ENCODE peak calls at places on chromosomes 2 and 18, in six cellular contexts. W, D, P, I, N and E are unnamed samples.

GRCh38 chr2:119756837-119757236 is 2.9 kb upstream of the PTPN4 start:
- DNase-seq in P (peak), D (peak), W (peak), N (no peak), I (peak), E (no peak)

GRCh38 chr2:8676191-8676914 is 5.5 kb upstream of the ID2 start:
- DNase-seq in P (peak), I (peak), W (peak), N (peak), D (peak), E (peak)

GRCh38 chr18:48138660-48139426 is 208.4 kb upstream of the SMAD2 start:
- DNase-seq in P (no peak), D (no peak), I (no peak), W (no peak), N (no peak), E (no peak)

GRCh38 chr2:113784823-113785744 is 28.6 kb upstream of the SLC35F5 start:
- DNase-seq in I (no peak), N (no peak), D (no peak), P (peak), W (no peak), E (no peak)

GRCh38 chr18:57666818-57667497 is 45.3 kb upstream of the NARS1 start:
- DNase-seq in N (peak), P (peak), D (no peak), W (no peak), I (no peak), E (no peak)

GRCh38 chr18:25223211-25223610 is 128.8 kb downstream of the ZNF521 start:
- DNase-seq in W (peak), N (no peak), D (no peak), I (no peak), P (no peak), E (no peak)

GRCh38 chr2:95379616-95379925 is 22.9 kb upstream of the FAHD2A start:
- DNase-seq in N (peak), I (no peak), W (no peak), D (no peak), P (no peak), E (no peak)

GRCh38 chr2:156196031-156196430 is 136.5 kb downstream of the NR4A2 start:
- DNase-seq in I (no peak), D (no peak), W (no peak), N (no peak), P (no peak), E (no peak)

GRCh38 chr18:31701752-31702151 is 17.4 kb upstream of the B4GALT6 start:
- DNase-seq in D (no peak), N (no peak), I (no peak), P (no peak), W (no peak), E (no peak)

GRCh38 chr2:230327418-230328154 is 593 bp downstream of the SP140L start:
- DNase-seq in D (no peak), P (no peak), W (no peak), N (no peak), I (peak), E (no peak)

GRCh38 chr2:69837533-69837932 is 8.1 kb downstream of the GMCL1 start:
- DNase-seq in D (no peak), I (no peak), P (no peak), N (no peak), W (no peak), E (no peak)

GRCh38 chr2:111946294-111947114 is 48.1 kb downstream of the MERTK start:
- DNase-seq in D (no peak), N (no peak), W (no peak), P (peak), I (peak), E (no peak)

GRCh38 chr18:8831531-8831930 is 126.2 kb downstream of the MTCL1 start:
- DNase-seq in D (no peak), I (no peak), N (no peak), P (no peak), W (no peak), E (no peak)

GRCh38 chr2:127680706-127681287 is 5.5 kb upstream of the LIMS2 start:
- DNase-seq in W (no peak), I (no peak), N (no peak), D (no peak), P (no peak), E (no peak)

GRCh38 chr2:171480908-171481307 is 41.4 kb upstream of the CYBRD1 start:
- DNase-seq in P (no peak), I (no peak), D (no peak), W (no peak), N (no peak), E (no peak)

GRCh38 chr2:187078297-187078696 is 229.3 kb upstream of the ZSWIM2 start:
- DNase-seq in W (no peak), I (no peak), P (no peak), N (no peak), D (no peak), E (no peak)

GRCh38 chr2:21486445-21486844 is 362.7 kb downstream of the TDRD15 start:
- DNase-seq in D (no peak), W (no peak), N (no peak), P (no peak), I (no peak), E (no peak)

GRCh38 chr18:54357082-54357659 is 487 bp downstream of the STARD6 start:
- DNase-seq in W (no peak), N (no peak), I (peak), P (no peak), D (no peak), E (peak)

DNA sequence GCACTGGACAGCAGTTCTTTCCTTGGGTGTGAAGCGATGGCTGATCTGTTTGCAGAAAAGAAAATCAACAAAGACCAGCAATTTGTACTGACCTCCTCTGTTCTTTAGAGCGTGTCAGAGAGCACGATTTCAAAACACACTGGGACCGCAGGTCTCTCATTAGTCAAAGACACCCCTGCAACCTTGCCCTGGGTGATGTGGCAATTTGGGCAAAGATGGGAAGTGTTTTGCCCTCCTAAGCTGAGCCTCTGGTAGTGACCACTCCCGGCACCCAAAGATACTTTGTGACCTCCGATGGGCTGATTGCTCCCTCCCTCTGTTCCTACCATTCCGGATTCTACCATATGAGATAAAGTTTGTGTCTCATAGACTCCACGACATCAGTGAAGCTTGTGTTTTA is 18.2 kb upstream of the CLIP4 start:
- DNase-seq in I (no peak), N (no peak), D (no peak), P (no peak), W (no peak), E (no peak)
- TF ChIP-seq CTCF in I (no peak), N (no peak), D (no peak), P (no peak), W (no peak), E (no peak)

DNA sequence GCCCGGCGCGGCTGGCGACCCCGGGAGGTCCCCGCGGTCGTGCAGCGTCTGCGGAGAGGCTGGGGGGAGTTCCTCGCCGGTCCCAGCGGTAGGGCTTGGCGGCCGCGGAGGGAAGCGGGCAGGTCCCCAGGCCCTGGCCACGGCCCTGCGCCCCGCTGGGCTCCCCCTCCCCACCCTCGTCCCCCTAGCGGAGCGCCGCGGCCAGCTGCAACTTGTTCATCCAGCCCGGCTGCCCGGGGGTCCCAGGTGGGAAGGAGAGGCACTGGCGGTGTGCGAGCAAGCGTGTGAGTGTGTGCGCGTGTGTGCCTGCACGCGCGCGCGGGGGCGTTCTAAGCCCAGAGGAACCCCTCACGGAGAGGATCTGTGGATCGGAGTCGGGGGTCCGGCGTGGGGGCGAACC is 1.3 kb downstream of the PTPRM start:
- DNase-seq in I (peak), D (peak), W (peak), N (no peak), P (peak), E (no peak)
- TF ChIP-seq CTCF in I (no peak), D (peak), W (no peak), N (no peak), P (peak), E (peak)

DNA sequence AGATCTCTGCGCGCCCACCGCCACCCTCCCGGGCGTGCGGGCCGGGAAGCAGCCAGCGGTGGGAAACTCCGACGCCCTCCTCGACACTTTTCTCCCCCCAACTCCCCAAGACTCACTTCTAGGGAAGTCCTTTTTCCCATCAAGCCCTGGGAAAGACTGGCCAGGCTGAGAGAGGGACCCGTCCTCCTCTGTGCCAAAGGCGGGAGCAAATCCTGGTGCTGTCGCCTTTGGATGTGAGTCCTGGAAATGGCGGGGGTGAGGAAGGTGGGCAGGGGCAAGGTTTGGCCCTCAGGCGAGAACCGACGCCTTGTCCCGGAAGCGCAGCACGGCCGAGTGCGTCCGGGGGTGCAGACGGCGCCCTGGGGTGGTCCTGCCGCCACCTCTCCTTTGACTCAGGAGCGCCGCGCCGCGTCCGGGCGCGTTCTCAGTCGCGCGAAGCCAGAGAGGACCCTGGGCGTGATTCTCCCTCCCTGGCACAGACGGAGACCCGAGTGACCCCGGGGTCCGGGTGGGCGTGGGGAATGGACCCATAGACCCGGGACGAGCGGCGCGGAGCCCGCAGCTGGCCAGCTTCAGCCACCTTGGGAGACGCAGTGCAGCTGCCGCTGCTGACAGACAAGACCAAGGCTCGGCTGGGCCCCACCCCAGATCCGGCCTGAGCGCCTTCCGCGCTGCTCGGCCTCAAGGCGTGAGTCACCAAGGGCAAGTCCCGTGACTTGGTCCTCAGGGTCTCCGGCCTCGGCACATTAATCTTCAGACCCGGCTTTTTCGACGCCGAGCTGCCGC is 3.5 kb upstream of the LBX2 start:
- DNase-seq in D (peak), N (no peak), W (peak), I (peak), P (peak), E (peak)
- TF ChIP-seq CTCF in D (peak), N (no peak), W (no peak), I (peak), P (peak), E (no peak)

GRCh38 chr2:134917958-134918517 is 584 bp upstream of the CCNT2 start:
- DNase-seq in I (no peak), P (no peak), D (no peak), W (no peak), N (no peak), E (no peak)
- TF ChIP-seq CTCF in I (peak), P (peak), D (peak), W (peak), N (peak), E (peak)

DNA sequence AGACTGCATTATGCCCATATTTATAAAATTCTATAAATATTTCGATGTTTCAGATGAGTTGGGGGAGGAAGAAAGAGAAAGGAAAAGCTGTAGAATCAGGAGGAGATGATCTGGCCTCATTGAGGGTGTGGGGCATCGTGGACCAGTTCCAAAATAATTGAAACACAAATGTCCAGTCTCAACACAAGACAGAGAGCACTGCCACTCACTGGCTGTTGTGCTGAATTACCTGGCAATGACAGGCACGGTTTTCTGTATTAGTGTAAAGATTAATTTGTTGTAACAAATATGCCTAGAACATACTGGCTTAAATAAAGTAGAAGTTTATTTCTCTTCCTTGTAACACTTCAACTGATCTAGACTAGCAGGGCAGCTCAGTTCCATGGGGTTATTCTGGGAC is 24.1 kb downstream of the POLE4 start:
- DNase-seq in W (no peak), N (no peak), I (no peak), P (peak), D (no peak), E (no peak)
- TF ChIP-seq CTCF in W (peak), N (peak), I (no peak), P (no peak), D (no peak), E (no peak)

GRCh38 chr2:23505218-23505983 is 120.4 kb downstream of the KLHL29 start:
- DNase-seq in D (no peak), W (no peak), I (no peak), P (no peak), N (no peak), E (no peak)
- TF ChIP-seq CTCF in D (no peak), W (no peak), I (no peak), P (no peak), N (peak), E (no peak)

DNA sequence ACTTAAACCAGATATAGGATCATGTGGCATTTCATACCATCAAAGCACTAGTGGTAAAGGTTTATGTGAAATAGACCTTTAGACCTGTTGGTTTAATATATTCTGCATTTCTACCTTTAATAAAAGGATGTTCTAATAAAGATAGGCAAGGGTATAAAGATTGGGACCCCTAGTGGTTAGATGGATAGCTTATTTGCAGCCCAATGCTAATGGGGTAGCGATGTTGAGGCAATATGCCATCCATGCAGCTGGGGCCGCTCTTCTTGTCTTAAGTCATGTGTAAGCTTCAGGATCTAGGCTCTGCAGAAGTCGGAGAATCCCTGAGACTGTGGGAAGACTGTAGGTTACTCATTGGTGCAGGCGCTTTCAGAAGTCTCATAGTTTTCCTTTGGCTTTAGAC is 114.9 kb downstream of the ICOS start:
- DNase-seq in N (peak), I (no peak), D (no peak), W (no peak), P (no peak), E (no peak)
- TF ChIP-seq CTCF in N (peak), I (no peak), D (no peak), W (no peak), P (no peak), E (no peak)

GRCh38 chr2:200467806-200468686 is 41.8 kb downstream of the KCTD18 start:
- DNase-seq in W (no peak), P (no peak), N (no peak), D (no peak), I (peak), E (no peak)

GRCh38 chr2:200469708-200470600 is 39.9 kb downstream of the KCTD18 start:
- DNase-seq in N (no peak), W (peak), D (peak), I (no peak), P (no peak), E (no peak)

GRCh38 chr2:200472853-200473464 is 36.9 kb downstream of the KCTD18 start:
- DNase-seq in I (no peak), D (no peak), P (no peak), N (no peak), W (peak), E (no peak)

GRCh38 chr2:200471928-200472645 is 37.8 kb downstream of the KCTD18 start:
- DNase-seq in N (no peak), P (no peak), I (no peak), D (no peak), W (no peak), E (no peak)

GRCh38 chr2:200471324-200471848 is 38.5 kb downstream of the KCTD18 start:
- DNase-seq in N (peak), D (no peak), I (peak), P (no peak), W (no peak), E (no peak)
- TF ChIP-seq CTCF in N (peak), D (peak), I (no peak), P (peak), W (peak), E (peak)